ENCODE peak calls at places on chromosome 11, in nine cellular contexts. One of them, this sample, is unnamed.
A peak's percentile ranks its signal among the peaks of the same experiment; 100 is the strongest.

GRCh38 chr11:61103851-61104423 is 1.6 kb downstream of the CD5 start:
- DNase-seq in uterus: no peak
- DNase-seq in activated T-cell treated with anti-CD3 and anti-CD28 coated beads for 48 hours: no peak
- DNase-seq in stimulated activated CD8-positive, alpha-beta memory T cell treated with anti-CD3 and anti-CD28 coated beads, Interleukin-15, amount 100 ng/mL, for 1 hour: no peak
- DNase-seq in right lobe of liver: no peak
- DNase-seq in endodermal cell: no peak
- DNase-seq in kidney tubule cell: no peak
- DNase-seq in H9: no peak
- DNase-seq in hypothalamus: no peak
- DNase-seq in this sample: no peak

GRCh38 chr11:80327971-80328614 is 887.3 kb upstream of the TENM4 start:
- DNase-seq in uterus: no peak
- DNase-seq in activated T-cell treated with anti-CD3 and anti-CD28 coated beads for 48 hours: no peak
- DNase-seq in stimulated activated CD8-positive, alpha-beta memory T cell treated with anti-CD3 and anti-CD28 coated beads, Interleukin-15, amount 100 ng/mL, for 1 hour: no peak
- DNase-seq in right lobe of liver: no peak
- DNase-seq in endodermal cell: peak; percentile 45
- DNase-seq in kidney tubule cell: peak; percentile 53
- DNase-seq in H9: no peak
- DNase-seq in hypothalamus: no peak
- DNase-seq in this sample: peak; percentile 5

GRCh38 chr11:12534549-12534948 is 139.7 kb upstream of the TEAD1 start:
- DNase-seq in uterus: no peak
- DNase-seq in activated T-cell treated with anti-CD3 and anti-CD28 coated beads for 48 hours: no peak
- DNase-seq in stimulated activated CD8-positive, alpha-beta memory T cell treated with anti-CD3 and anti-CD28 coated beads, Interleukin-15, amount 100 ng/mL, for 1 hour: no peak
- DNase-seq in right lobe of liver: no peak
- DNase-seq in endodermal cell: peak; percentile 21
- DNase-seq in kidney tubule cell: no peak
- DNase-seq in H9: no peak
- DNase-seq in hypothalamus: no peak
- DNase-seq in this sample: no peak

GRCh38 chr11:17368551-17368950 is 17.0 kb downstream of the NCR3LG1 start:
- DNase-seq in uterus: no peak
- DNase-seq in activated T-cell treated with anti-CD3 and anti-CD28 coated beads for 48 hours: no peak
- DNase-seq in stimulated activated CD8-positive, alpha-beta memory T cell treated with anti-CD3 and anti-CD28 coated beads, Interleukin-15, amount 100 ng/mL, for 1 hour: no peak
- DNase-seq in right lobe of liver: no peak
- DNase-seq in endodermal cell: no peak
- DNase-seq in kidney tubule cell: no peak
- DNase-seq in H9: no peak
- DNase-seq in hypothalamus: no peak
- DNase-seq in this sample: no peak

GRCh38 chr11:67648796-67649613 is 1.5 kb downstream of the ACY3 start:
- DNase-seq in uterus: no peak
- DNase-seq in activated T-cell treated with anti-CD3 and anti-CD28 coated beads for 48 hours: no peak
- DNase-seq in stimulated activated CD8-positive, alpha-beta memory T cell treated with anti-CD3 and anti-CD28 coated beads, Interleukin-15, amount 100 ng/mL, for 1 hour: no peak
- DNase-seq in right lobe of liver: no peak
- DNase-seq in endodermal cell: peak; percentile 42
- DNase-seq in kidney tubule cell: no peak
- DNase-seq in H9: no peak
- DNase-seq in hypothalamus: no peak
- DNase-seq in this sample: no peak

GRCh38 chr11:68206211-68206610 is 6.9 kb downstream of the KMT5B start:
- DNase-seq in uterus: no peak
- DNase-seq in activated T-cell treated with anti-CD3 and anti-CD28 coated beads for 48 hours: no peak
- DNase-seq in stimulated activated CD8-positive, alpha-beta memory T cell treated with anti-CD3 and anti-CD28 coated beads, Interleukin-15, amount 100 ng/mL, for 1 hour: no peak
- DNase-seq in right lobe of liver: no peak
- DNase-seq in endodermal cell: peak; percentile 65
- DNase-seq in kidney tubule cell: peak; percentile 65
- DNase-seq in H9: peak; percentile 46
- DNase-seq in hypothalamus: no peak
- DNase-seq in this sample: peak; percentile 65

GRCh38 chr11:35182317-35182939 is 43.5 kb downstream of the CD44 start:
- DNase-seq in uterus: no peak
- DNase-seq in activated T-cell treated with anti-CD3 and anti-CD28 coated beads for 48 hours: no peak
- DNase-seq in stimulated activated CD8-positive, alpha-beta memory T cell treated with anti-CD3 and anti-CD28 coated beads, Interleukin-15, amount 100 ng/mL, for 1 hour: no peak
- DNase-seq in right lobe of liver: no peak
- DNase-seq in endodermal cell: no peak
- DNase-seq in kidney tubule cell: no peak
- DNase-seq in H9: no peak
- DNase-seq in hypothalamus: no peak
- DNase-seq in this sample: no peak

GRCh38 chr11:123616505-123617198 is 37.8 kb downstream of the SCN3B start:
- DNase-seq in uterus: peak; percentile 77
- DNase-seq in activated T-cell treated with anti-CD3 and anti-CD28 coated beads for 48 hours: no peak
- DNase-seq in stimulated activated CD8-positive, alpha-beta memory T cell treated with anti-CD3 and anti-CD28 coated beads, Interleukin-15, amount 100 ng/mL, for 1 hour: no peak
- DNase-seq in right lobe of liver: no peak
- DNase-seq in endodermal cell: no peak
- DNase-seq in kidney tubule cell: no peak
- DNase-seq in H9: no peak
- DNase-seq in hypothalamus: peak; percentile 13
- DNase-seq in this sample: peak; percentile 91

GRCh38 chr11:20342347-20343279 is 20.9 kb upstream of the HTATIP2 start:
- DNase-seq in uterus: no peak
- DNase-seq in activated T-cell treated with anti-CD3 and anti-CD28 coated beads for 48 hours: no peak
- DNase-seq in stimulated activated CD8-positive, alpha-beta memory T cell treated with anti-CD3 and anti-CD28 coated beads, Interleukin-15, amount 100 ng/mL, for 1 hour: no peak
- DNase-seq in right lobe of liver: no peak
- DNase-seq in endodermal cell: peak; percentile 95
- DNase-seq in kidney tubule cell: no peak
- DNase-seq in H9: peak; percentile 87
- DNase-seq in hypothalamus: no peak
- DNase-seq in this sample: no peak

GRCh38 chr11:47184711-47185304 is 1.4 kb downstream of the PACSIN3 start:
- DNase-seq in uterus: no peak
- DNase-seq in activated T-cell treated with anti-CD3 and anti-CD28 coated beads for 48 hours: no peak
- DNase-seq in stimulated activated CD8-positive, alpha-beta memory T cell treated with anti-CD3 and anti-CD28 coated beads, Interleukin-15, amount 100 ng/mL, for 1 hour: no peak
- DNase-seq in right lobe of liver: peak; percentile 88
- DNase-seq in endodermal cell: no peak
- DNase-seq in kidney tubule cell: no peak
- DNase-seq in H9: no peak
- DNase-seq in hypothalamus: peak; percentile 65
- DNase-seq in this sample: no peak

GRCh38 chr11:69691449-69691848 is 12.4 kb downstream of the FGF19 start:
- DNase-seq in uterus: no peak
- DNase-seq in activated T-cell treated with anti-CD3 and anti-CD28 coated beads for 48 hours: no peak
- DNase-seq in stimulated activated CD8-positive, alpha-beta memory T cell treated with anti-CD3 and anti-CD28 coated beads, Interleukin-15, amount 100 ng/mL, for 1 hour: no peak
- DNase-seq in right lobe of liver: no peak
- DNase-seq in endodermal cell: no peak
- DNase-seq in kidney tubule cell: no peak
- DNase-seq in H9: no peak
- DNase-seq in hypothalamus: no peak
- DNase-seq in this sample: peak; percentile 31

GRCh38 chr11:66789097-66789890 is 53.9 kb upstream of the RCE1 start:
- DNase-seq in uterus: no peak
- DNase-seq in activated T-cell treated with anti-CD3 and anti-CD28 coated beads for 48 hours: no peak
- DNase-seq in stimulated activated CD8-positive, alpha-beta memory T cell treated with anti-CD3 and anti-CD28 coated beads, Interleukin-15, amount 100 ng/mL, for 1 hour: no peak
- DNase-seq in right lobe of liver: no peak
- DNase-seq in endodermal cell: no peak
- DNase-seq in kidney tubule cell: peak; percentile 53
- DNase-seq in H9: no peak
- DNase-seq in hypothalamus: no peak
- DNase-seq in this sample: no peak

GRCh38 chr11:71198823-71199165 is 53.6 kb downstream of the SHANK2 start:
- DNase-seq in uterus: no peak
- DNase-seq in activated T-cell treated with anti-CD3 and anti-CD28 coated beads for 48 hours: no peak
- DNase-seq in stimulated activated CD8-positive, alpha-beta memory T cell treated with anti-CD3 and anti-CD28 coated beads, Interleukin-15, amount 100 ng/mL, for 1 hour: no peak
- DNase-seq in right lobe of liver: no peak
- DNase-seq in endodermal cell: no peak
- DNase-seq in kidney tubule cell: no peak
- DNase-seq in H9: no peak
- DNase-seq in hypothalamus: no peak
- DNase-seq in this sample: no peak

GRCh38 chr11:57324154-57324885 is 432 bp downstream of the TNKS1BP1 start:
- DNase-seq in uterus: peak; percentile 60
- DNase-seq in activated T-cell treated with anti-CD3 and anti-CD28 coated beads for 48 hours: no peak
- DNase-seq in stimulated activated CD8-positive, alpha-beta memory T cell treated with anti-CD3 and anti-CD28 coated beads, Interleukin-15, amount 100 ng/mL, for 1 hour: no peak
- DNase-seq in right lobe of liver: no peak
- DNase-seq in endodermal cell: peak; percentile 91
- DNase-seq in kidney tubule cell: peak; percentile 41
- DNase-seq in H9: peak; percentile 82
- DNase-seq in hypothalamus: peak; percentile 42
- DNase-seq in this sample: no peak

GRCh38 chr11:60589611-60590010 is 74.4 kb downstream of the MS4A13 start:
- DNase-seq in uterus: no peak
- DNase-seq in activated T-cell treated with anti-CD3 and anti-CD28 coated beads for 48 hours: no peak
- DNase-seq in stimulated activated CD8-positive, alpha-beta memory T cell treated with anti-CD3 and anti-CD28 coated beads, Interleukin-15, amount 100 ng/mL, for 1 hour: no peak
- DNase-seq in right lobe of liver: no peak
- DNase-seq in endodermal cell: no peak
- DNase-seq in kidney tubule cell: no peak
- DNase-seq in H9: no peak
- DNase-seq in hypothalamus: no peak
- DNase-seq in this sample: no peak

GRCh38 chr11:66285250-66285947 is 3.5 kb downstream of the YIF1A start:
- DNase-seq in uterus: no peak
- DNase-seq in activated T-cell treated with anti-CD3 and anti-CD28 coated beads for 48 hours: no peak
- DNase-seq in stimulated activated CD8-positive, alpha-beta memory T cell treated with anti-CD3 and anti-CD28 coated beads, Interleukin-15, amount 100 ng/mL, for 1 hour: no peak
- DNase-seq in right lobe of liver: peak; percentile 53
- DNase-seq in endodermal cell: peak; percentile 35
- DNase-seq in kidney tubule cell: no peak
- DNase-seq in H9: no peak
- DNase-seq in hypothalamus: no peak
- DNase-seq in this sample: no peak

GRCh38 chr11:116492600-116492999 is 280.2 kb downstream of the BUD13 start:
- DNase-seq in uterus: no peak
- DNase-seq in activated T-cell treated with anti-CD3 and anti-CD28 coated beads for 48 hours: no peak
- DNase-seq in stimulated activated CD8-positive, alpha-beta memory T cell treated with anti-CD3 and anti-CD28 coated beads, Interleukin-15, amount 100 ng/mL, for 1 hour: no peak
- DNase-seq in right lobe of liver: no peak
- DNase-seq in endodermal cell: no peak
- DNase-seq in kidney tubule cell: no peak
- DNase-seq in H9: no peak
- DNase-seq in hypothalamus: no peak
- DNase-seq in this sample: no peak

GRCh38 chr11:76614471-76615183 is 55.9 kb downstream of the LRRC32 start:
- DNase-seq in uterus: peak; percentile 41
- DNase-seq in activated T-cell treated with anti-CD3 and anti-CD28 coated beads for 48 hours: no peak
- DNase-seq in stimulated activated CD8-positive, alpha-beta memory T cell treated with anti-CD3 and anti-CD28 coated beads, Interleukin-15, amount 100 ng/mL, for 1 hour: no peak
- DNase-seq in right lobe of liver: no peak
- DNase-seq in endodermal cell: peak; percentile 35
- DNase-seq in kidney tubule cell: no peak
- DNase-seq in H9: no peak
- DNase-seq in hypothalamus: no peak
- DNase-seq in this sample: no peak

GRCh38 chr11:102427068-102427467 is 25.5 kb downstream of the TMEM123 start:
- DNase-seq in uterus: no peak
- DNase-seq in activated T-cell treated with anti-CD3 and anti-CD28 coated beads for 48 hours: no peak
- DNase-seq in stimulated activated CD8-positive, alpha-beta memory T cell treated with anti-CD3 and anti-CD28 coated beads, Interleukin-15, amount 100 ng/mL, for 1 hour: no peak
- DNase-seq in right lobe of liver: no peak
- DNase-seq in endodermal cell: no peak
- DNase-seq in kidney tubule cell: no peak
- DNase-seq in H9: no peak
- DNase-seq in hypothalamus: no peak
- DNase-seq in this sample: no peak

GRCh38 chr11:58957922-58958321 is 18.6 kb downstream of the GLYATL1 start:
- DNase-seq in uterus: no peak
- DNase-seq in activated T-cell treated with anti-CD3 and anti-CD28 coated beads for 48 hours: no peak
- DNase-seq in stimulated activated CD8-positive, alpha-beta memory T cell treated with anti-CD3 and anti-CD28 coated beads, Interleukin-15, amount 100 ng/mL, for 1 hour: no peak
- DNase-seq in right lobe of liver: no peak
- DNase-seq in endodermal cell: no peak
- DNase-seq in kidney tubule cell: no peak
- DNase-seq in H9: no peak
- DNase-seq in hypothalamus: no peak
- DNase-seq in this sample: no peak

GRCh38 chr11:62054484-62055121 is 69.2 kb upstream of the INCENP start:
- DNase-seq in uterus: no peak
- DNase-seq in activated T-cell treated with anti-CD3 and anti-CD28 coated beads for 48 hours: no peak
- DNase-seq in stimulated activated CD8-positive, alpha-beta memory T cell treated with anti-CD3 and anti-CD28 coated beads, Interleukin-15, amount 100 ng/mL, for 1 hour: no peak
- DNase-seq in right lobe of liver: no peak
- DNase-seq in endodermal cell: peak; percentile 63
- DNase-seq in kidney tubule cell: peak; percentile 46
- DNase-seq in H9: peak; percentile 47
- DNase-seq in hypothalamus: no peak
- DNase-seq in this sample: peak; percentile 78

GRCh38 chr11:118321386-118322082 is 17.0 kb downstream of the CD3E start:
- DNase-seq in uterus: no peak
- DNase-seq in activated T-cell treated with anti-CD3 and anti-CD28 coated beads for 48 hours: no peak
- DNase-seq in stimulated activated CD8-positive, alpha-beta memory T cell treated with anti-CD3 and anti-CD28 coated beads, Interleukin-15, amount 100 ng/mL, for 1 hour: no peak
- DNase-seq in right lobe of liver: peak; percentile 83
- DNase-seq in endodermal cell: no peak
- DNase-seq in kidney tubule cell: no peak
- DNase-seq in H9: no peak
- DNase-seq in hypothalamus: no peak
- DNase-seq in this sample: peak; percentile 14

GRCh38 chr11:121566279-121567168 is 113.8 kb upstream of the SORL1-AS1 start:
- DNase-seq in uterus: no peak
- DNase-seq in activated T-cell treated with anti-CD3 and anti-CD28 coated beads for 48 hours: no peak
- DNase-seq in stimulated activated CD8-positive, alpha-beta memory T cell treated with anti-CD3 and anti-CD28 coated beads, Interleukin-15, amount 100 ng/mL, for 1 hour: no peak
- DNase-seq in right lobe of liver: no peak
- DNase-seq in endodermal cell: no peak
- DNase-seq in kidney tubule cell: no peak
- DNase-seq in H9: no peak
- DNase-seq in hypothalamus: peak; percentile 29
- DNase-seq in this sample: no peak

GRCh38 chr11:27995082-27995481 is 112.9 kb downstream of the KIF18A start:
- DNase-seq in uterus: no peak
- DNase-seq in activated T-cell treated with anti-CD3 and anti-CD28 coated beads for 48 hours: no peak
- DNase-seq in stimulated activated CD8-positive, alpha-beta memory T cell treated with anti-CD3 and anti-CD28 coated beads, Interleukin-15, amount 100 ng/mL, for 1 hour: no peak
- DNase-seq in right lobe of liver: no peak
- DNase-seq in endodermal cell: no peak
- DNase-seq in kidney tubule cell: no peak
- DNase-seq in H9: no peak
- DNase-seq in hypothalamus: no peak
- DNase-seq in this sample: peak; percentile 71

GRCh38 chr11:125091247-125091876 is 20.1 kb downstream of the TMEM218 start:
- DNase-seq in uterus: no peak
- DNase-seq in activated T-cell treated with anti-CD3 and anti-CD28 coated beads for 48 hours: no peak
- DNase-seq in stimulated activated CD8-positive, alpha-beta memory T cell treated with anti-CD3 and anti-CD28 coated beads, Interleukin-15, amount 100 ng/mL, for 1 hour: no peak
- DNase-seq in right lobe of liver: no peak
- DNase-seq in endodermal cell: peak; percentile 87
- DNase-seq in kidney tubule cell: peak; percentile 94
- DNase-seq in H9: peak; percentile 68
- DNase-seq in hypothalamus: no peak
- DNase-seq in this sample: peak; percentile 89

GRCh38 chr11:128246364-128247234 is 340.8 kb downstream of the ETS1 start:
- DNase-seq in uterus: peak; percentile 62
- DNase-seq in activated T-cell treated with anti-CD3 and anti-CD28 coated beads for 48 hours: no peak
- DNase-seq in stimulated activated CD8-positive, alpha-beta memory T cell treated with anti-CD3 and anti-CD28 coated beads, Interleukin-15, amount 100 ng/mL, for 1 hour: no peak
- DNase-seq in right lobe of liver: no peak
- DNase-seq in endodermal cell: no peak
- DNase-seq in kidney tubule cell: no peak
- DNase-seq in H9: no peak
- DNase-seq in hypothalamus: no peak
- DNase-seq in this sample: no peak

GRCh38 chr11:35629511-35629910 is 11.3 kb downstream of the FJX1 start:
- DNase-seq in uterus: no peak
- DNase-seq in activated T-cell treated with anti-CD3 and anti-CD28 coated beads for 48 hours: no peak
- DNase-seq in stimulated activated CD8-positive, alpha-beta memory T cell treated with anti-CD3 and anti-CD28 coated beads, Interleukin-15, amount 100 ng/mL, for 1 hour: no peak
- DNase-seq in right lobe of liver: no peak
- DNase-seq in endodermal cell: peak; percentile 44
- DNase-seq in kidney tubule cell: no peak
- DNase-seq in H9: no peak
- DNase-seq in hypothalamus: no peak
- DNase-seq in this sample: no peak

GRCh38 chr11:65423516-65424199 is 1.1 kb downstream of the NEAT1 start:
- DNase-seq in uterus: no peak
- DNase-seq in activated T-cell treated with anti-CD3 and anti-CD28 coated beads for 48 hours: no peak
- DNase-seq in stimulated activated CD8-positive, alpha-beta memory T cell treated with anti-CD3 and anti-CD28 coated beads, Interleukin-15, amount 100 ng/mL, for 1 hour: no peak
- DNase-seq in right lobe of liver: peak; percentile 63
- DNase-seq in endodermal cell: peak; percentile 59
- DNase-seq in kidney tubule cell: peak; percentile 52
- DNase-seq in H9: no peak
- DNase-seq in hypothalamus: no peak
- DNase-seq in this sample: peak; percentile 6

GRCh38 chr11:106012744-106013143 is 9.3 kb downstream of the MSANTD4 start:
- DNase-seq in uterus: no peak
- DNase-seq in activated T-cell treated with anti-CD3 and anti-CD28 coated beads for 48 hours: no peak
- DNase-seq in stimulated activated CD8-positive, alpha-beta memory T cell treated with anti-CD3 and anti-CD28 coated beads, Interleukin-15, amount 100 ng/mL, for 1 hour: no peak
- DNase-seq in right lobe of liver: no peak
- DNase-seq in endodermal cell: no peak
- DNase-seq in kidney tubule cell: peak; percentile 17
- DNase-seq in H9: no peak
- DNase-seq in hypothalamus: no peak
- DNase-seq in this sample: peak; percentile 66

GRCh38 chr11:61928606-61929005 is 11.2 kb upstream of the RAB3IL1 start:
- DNase-seq in uterus: no peak
- DNase-seq in activated T-cell treated with anti-CD3 and anti-CD28 coated beads for 48 hours: no peak
- DNase-seq in stimulated activated CD8-positive, alpha-beta memory T cell treated with anti-CD3 and anti-CD28 coated beads, Interleukin-15, amount 100 ng/mL, for 1 hour: no peak
- DNase-seq in right lobe of liver: no peak
- DNase-seq in endodermal cell: no peak
- DNase-seq in kidney tubule cell: no peak
- DNase-seq in H9: no peak
- DNase-seq in hypothalamus: no peak
- DNase-seq in this sample: peak; percentile 5

GRCh38 chr11:71096751-71097388 is 155.5 kb downstream of the SHANK2 start:
- DNase-seq in uterus: no peak
- DNase-seq in activated T-cell treated with anti-CD3 and anti-CD28 coated beads for 48 hours: no peak
- DNase-seq in stimulated activated CD8-positive, alpha-beta memory T cell treated with anti-CD3 and anti-CD28 coated beads, Interleukin-15, amount 100 ng/mL, for 1 hour: no peak
- DNase-seq in right lobe of liver: no peak
- DNase-seq in endodermal cell: no peak
- DNase-seq in kidney tubule cell: peak; percentile 74
- DNase-seq in H9: no peak
- DNase-seq in hypothalamus: no peak
- DNase-seq in this sample: peak; percentile 10